ENCODE peak calls at places on chromosomes 13 and 19, in seven cellular contexts. N, K, Z, R, X, V and W are unnamed samples.
A peak's percentile ranks its signal among the peaks of the same experiment; 100 is the strongest.

GRCh38 chr13:65133094-65133493 is 2097.0 kb downstream of the PCDH9 start:
- DNase-seq in K (peak; percentile 62), N (no peak), X (peak; percentile 48), Z (no peak), V (peak; percentile 8), R (no peak), W (peak; percentile 2)

GRCh38 chr19:19582471-19582870 is 36.0 kb downstream of the PBX4 start:
- DNase-seq in R (no peak), N (no peak), V (no peak), Z (no peak), K (no peak), X (no peak), W (no peak)

GRCh38 chr19:35451278-35452096 is 3.4 kb downstream of the FFAR2 start:
- DNase-seq in V (no peak), X (no peak), K (no peak), Z (no peak), N (no peak), R (no peak), W (no peak)

GRCh38 chr19:4130635-4131438 is 6.9 kb upstream of the MAP2K2 start:
- DNase-seq in N (peak; percentile 90), K (no peak), R (no peak), Z (no peak), V (peak; percentile 91), X (no peak), W (peak; percentile 62)

GRCh38 chr13:79530270-79530669 is 49.3 kb downstream of the NDFIP2 start:
- DNase-seq in R (no peak), X (no peak), V (no peak), Z (no peak), K (no peak), N (no peak), W (no peak)

GRCh38 chr13:33524086-33524485 is 238.5 kb upstream of the STARD13 start:
- DNase-seq in V (peak; percentile 41), R (no peak), Z (no peak), X (no peak), K (no peak), N (peak; percentile 92), W (no peak)

GRCh38 chr13:99979453-99980200 is 2.0 kb upstream of the ZIC2 start:
- DNase-seq in N (no peak), R (peak; percentile 74), Z (no peak), V (no peak), X (peak; percentile 92), K (peak; percentile 70), W (peak; percentile 61)

GRCh38 chr13:99647593-99647980 is 146.3 kb downstream of the TM9SF2 start:
- DNase-seq in N (no peak), X (no peak), Z (no peak), K (no peak), V (no peak), R (no peak), W (no peak)

GRCh38 chr19:12841094-12841493 is 2.8 kb downstream of the MAST1 start:
- DNase-seq in V (peak; percentile 38), R (peak; percentile 96), N (peak; percentile 20), K (peak; percentile 98), Z (peak; percentile 96), X (peak; percentile 98), W (no peak)

GRCh38 chr19:18344546-18344945 is 4.1 kb downstream of the PGPEP1 start:
- DNase-seq in V (no peak), K (no peak), N (no peak), R (no peak), X (no peak), Z (no peak), W (no peak)

GRCh38 chr13:74866151-74866550 is 615.8 kb downstream of the TBC1D4 start:
- DNase-seq in X (no peak), V (no peak), R (no peak), Z (no peak), K (no peak), N (no peak), W (no peak)

GRCh38 chr19:1001538-1002166 is 1.4 kb downstream of the GRIN3B start:
- DNase-seq in V (peak; percentile 52), N (no peak), K (peak; percentile 74), R (peak; percentile 96), Z (peak; percentile 65), X (peak; percentile 55), W (peak; percentile 70)

GRCh38 chr13:39196957-39197644 is 158.8 kb downstream of the NHLRC3 start:
- DNase-seq in X (no peak), K (no peak), Z (no peak), R (no peak), N (no peak), V (no peak), W (no peak)

GRCh38 chr13:27053902-27054595 is 117.6 kb downstream of the USP12 start:
- DNase-seq in Z (no peak), K (no peak), R (no peak), N (peak; percentile 88), X (peak; percentile 56), V (peak; percentile 70), W (peak; percentile 41)

GRCh38 chr19:40284251-40284500 is 969 bp downstream of the AKT2 start:
- DNase-seq in R (no peak), V (no peak), K (no peak), X (no peak), N (no peak), Z (no peak), W (no peak)

GRCh38 chr13:71851541-71851940 is 15.5 kb downstream of the DACH1 start:
- DNase-seq in X (no peak), N (no peak), R (no peak), V (no peak), Z (no peak), K (no peak), W (no peak)

GRCh38 chr13:41916173-41916954 is 44.5 kb downstream of the VWA8 start:
- DNase-seq in X (no peak), Z (no peak), K (no peak), N (peak; percentile 95), V (peak; percentile 92), R (no peak), W (no peak)

GRCh38 chr13:80040219-80040976 is 300.5 kb downstream of the SPRY2 start:
- DNase-seq in Z (no peak), K (no peak), X (no peak), N (peak; percentile 100), R (no peak), V (peak; percentile 96), W (peak; percentile 27)

GRCh38 chr19:38399081-38399480 is 3.8 kb upstream of the FAM98C start:
- DNase-seq in K (no peak), Z (no peak), X (no peak), N (no peak), V (no peak), R (no peak), W (no peak)

GRCh38 chr19:31834070-31834469 is 484.8 kb upstream of the TSHZ3 start:
- DNase-seq in X (no peak), Z (no peak), V (no peak), K (no peak), N (no peak), R (no peak), W (no peak)

GRCh38 chr13:22121340-22121739 is 450.5 kb downstream of the FGF9 start:
- DNase-seq in N (no peak), K (no peak), Z (no peak), V (no peak), R (no peak), X (no peak), W (no peak)

GRCh38 chr19:38708413-38709024 is 35.8 kb downstream of the CAPN12 start:
- DNase-seq in V (no peak), Z (no peak), X (no peak), K (no peak), R (no peak), N (no peak), W (no peak)

GRCh38 chr13:66048888-66049287 is 1181.2 kb downstream of the PCDH9 start:
- DNase-seq in K (no peak), Z (no peak), X (no peak), R (no peak), N (peak; percentile 27), V (no peak), W (no peak)

GRCh38 chr13:95676775-95677563 is at the start of gene DNAJC3:
- DNase-seq in V (peak; percentile 98), N (peak; percentile 96), K (peak; percentile 99), R (peak; percentile 96), X (peak; percentile 99), Z (peak; percentile 99), W (peak; percentile 99)
- H3K4me1 ChIP-seq in V (peaks cover 2% of the 10 kb centered on the region), N (peaks cover 2% of the 10 kb centered on the region), K (no peaks in the 10 kb centered on the region), R (no peaks in the 10 kb centered on the region), X (peaks cover 3% of the 10 kb centered on the region), Z (peaks cover 7% of the 10 kb centered on the region), W (peaks cover 3% of the 10 kb centered on the region)

GRCh38 chr19:52444506-52444905 is 8.8 kb upstream of the ZNF578 start:
- DNase-seq in V (no peak), Z (no peak), N (no peak), K (no peak), X (no peak), R (no peak), W (no peak)
- H2BK120ac ChIP-seq in V (no peak overlapping the region), Z (no peak overlapping the region), N (no peak overlapping the region), K (no peak overlapping the region), X (no peak overlapping the region), R (no peak overlapping the region), W (no peak overlapping the region)

DNA sequence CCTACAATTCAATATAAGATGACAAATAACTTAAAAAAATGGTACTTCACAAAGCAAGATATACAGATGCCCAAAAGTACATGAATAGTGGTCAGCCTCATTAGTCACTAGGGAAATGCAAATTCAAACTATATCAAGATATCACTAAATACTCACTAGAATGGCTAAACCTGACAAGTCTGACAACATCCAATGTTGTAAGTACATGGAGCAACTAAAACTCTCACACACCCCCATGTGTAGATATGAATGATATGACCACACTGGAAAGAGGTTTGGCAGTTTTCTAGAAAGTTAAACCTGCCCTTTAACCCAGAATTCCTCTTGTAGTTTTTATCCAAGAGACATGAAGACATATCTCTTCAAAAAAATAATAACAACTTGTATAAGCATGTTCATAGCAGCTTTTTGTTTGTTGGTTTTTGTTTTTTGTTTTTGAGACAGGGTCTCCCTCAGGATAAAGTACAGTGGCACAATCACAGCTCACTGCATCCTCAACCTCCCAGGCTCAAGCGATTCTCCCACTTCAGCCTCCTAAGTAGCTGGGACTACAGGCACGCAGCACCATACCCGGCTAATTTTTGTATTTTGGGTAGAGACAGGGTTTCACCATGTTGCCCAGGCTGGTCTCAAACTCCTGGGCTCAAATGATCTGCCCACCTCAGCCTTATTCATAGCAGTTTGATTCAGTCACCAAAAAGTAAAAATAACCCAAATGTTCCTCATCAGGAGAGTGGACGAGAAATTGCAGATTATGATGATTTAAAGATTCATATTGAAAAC is 55.1 kb downstream of the RFX2 start:
- DNase-seq in N (no peak), K (no peak), X (no peak), Z (no peak), V (no peak), R (no peak), W (peak; percentile 53)
- H3K27ac ChIP-seq in N (no peak overlapping the region), K (no peak overlapping the region), X (no peak overlapping the region), Z (no peak overlapping the region), V (no peak overlapping the region), R (no peak overlapping the region), W (no peak overlapping the region)

GRCh38 chr13:113159701-113160100 is 1.3 kb downstream of the PROZ start:
- DNase-seq in R (no peak), N (no peak), V (no peak), X (no peak), Z (no peak), K (peak; percentile 31), W (no peak)

GRCh38 chr13:113157206-113157928 is 1.1 kb upstream of the PROZ start:
- DNase-seq in Z (no peak), R (peak; percentile 33), K (peak; percentile 20), V (no peak), X (peak; percentile 30), N (no peak), W (no peak)

GRCh38 chr13:113157929-113158747 is at the start of gene PROZ:
- DNase-seq in K (peak; percentile 34), Z (no peak), X (no peak), V (no peak), R (no peak), N (no peak), W (no peak)

GRCh38 chr13:113160983-113161382 is 2.5 kb downstream of the PROZ start:
- DNase-seq in V (no peak), R (no peak), K (no peak), Z (no peak), N (no peak), X (no peak), W (no peak)

GRCh38 chr13:113158946-113159345 is 498 bp downstream of the PROZ start:
- DNase-seq in V (no peak), R (no peak), K (peak; percentile 34), Z (no peak), N (no peak), X (no peak), W (no peak)
- H3K4me1 ChIP-seq in V (peaks cover 10% of the 10 kb centered on the region), R (peaks cover 22% of the 10 kb centered on the region), K (no peaks in the 10 kb centered on the region), Z (peaks cover 12% of the 10 kb centered on the region), N (peaks cover 4% of the 10 kb centered on the region), X (peaks cover 4% of the 10 kb centered on the region), W (peaks cover 2% of the 10 kb centered on the region)